ENCODE peak calls at places on chromosomes 13 and 19, in four cellular contexts. J is activated CD8-positive, alpha-beta memory T cell treated with anti-CD3 and anti-CD28 coated beads for 4 hours; V is astrocyte of the spinal cord; Q is cerebellar cortex. O is an unnamed sample.
A peak's percentile ranks its signal among the peaks of the same experiment; 100 is the strongest.

GRCh38 chr19:5973867-5974635 is 3.9 kb downstream of the RANBP3 start:
- DNase-seq in J (no peak), V (no peak), Q (no peak), O (no peak)

GRCh38 chr19:11420429-11420893 is 1.3 kb upstream of the RGL3 start:
- DNase-seq in J (no peak), V (no peak), Q (no peak), O (no peak)

GRCh38 chr19:5053661-5054060 is 84.7 kb downstream of the KDM4B start:
- DNase-seq in J (no peak), V (no peak), Q (no peak), O (no peak)

GRCh38 chr19:1992759-1993260 is 22.7 kb downstream of the BTBD2 start:
- DNase-seq in J (no peak), V (no peak), Q (no peak), O (no peak)

GRCh38 chr13:23986619-23987018 is 89.3 kb upstream of the C1QTNF9B start:
- DNase-seq in J (no peak), V (peak; percentile 53), Q (no peak), O (no peak)

GRCh38 chr13:95624020-95624419 is 20.5 kb downstream of the DZIP1 start:
- DNase-seq in J (no peak), V (peak; percentile 54), Q (peak; percentile 60), O (peak; percentile 10)

GRCh38 chr19:17080441-17080803 is 4.8 kb downstream of the MYO9B start:
- DNase-seq in J (no peak), V (no peak), Q (no peak), O (no peak)

GRCh38 chr13:37136633-37137032 is 31.2 kb upstream of the CSNK1A1L start:
- DNase-seq in J (no peak), V (no peak), Q (no peak), O (no peak)

GRCh38 chr19:7122701-7123100 is 53.2 kb downstream of the ZNF557 start:
- DNase-seq in J (no peak), V (no peak), Q (no peak), O (no peak)